ENCODE peak calls at places on chromosome 1, in five cellular contexts. N, T, B, Q and E are unnamed samples.

GRCh38 chr1:18962121-18962721 is 5.7 kb upstream of the IFFO2 start:
- DNase-seq in N (no peak), T (no peak), B (no peak), Q (no peak), E (no peak)

GRCh38 chr1:197557302-197557701 is 218.0 kb downstream of the DENND1B start:
- DNase-seq in N (no peak), T (no peak), B (no peak), Q (no peak), E (no peak)

GRCh38 chr1:230917284-230918135 is 49.2 kb upstream of the C1orf198 start:
- DNase-seq in N (peak; percentile 68), T (peak; percentile 83), B (peak; percentile 78), Q (peak; percentile 84), E (peak; percentile 77)

GRCh38 chr1:47676311-47677054 is 238.6 kb downstream of the FOXD2 start:
- DNase-seq in N (no peak), T (no peak), B (no peak), Q (no peak), E (no peak)

GRCh38 chr1:222114536-222115156 is 372.8 kb upstream of the DUSP10 start:
- DNase-seq in N (no peak), T (no peak), B (no peak), Q (no peak), E (no peak)

GRCh38 chr1:197468581-197469175 is 200.6 kb downstream of the CRB1 start:
- DNase-seq in N (no peak), T (no peak), B (no peak), Q (no peak), E (no peak)

GRCh38 chr1:59638172-59638800 is 176.5 kb upstream of the HOOK1 start:
- DNase-seq in N (no peak), T (no peak), B (no peak), Q (peak; percentile 9), E (peak; percentile 9)

GRCh38 chr1:181050922-181051321 is 17.1 kb downstream of the MR1 start:
- DNase-seq in N (no peak), T (no peak), B (no peak), Q (no peak), E (no peak)

GRCh38 chr1:172638885-172639831 is 19.7 kb upstream of the FASLG start:
- DNase-seq in N (no peak), T (no peak), B (no peak), Q (no peak), E (no peak)

GRCh38 chr1:198125995-198126758 is 30.6 kb upstream of the NEK7 start:
- DNase-seq in N (no peak), T (no peak), B (no peak), Q (no peak), E (no peak)

GRCh38 chr1:104468282-104468681 is 718.6 kb downstream of the AMY1C start:
- DNase-seq in N (no peak), T (no peak), B (no peak), Q (no peak), E (no peak)

GRCh38 chr1:241637604-241638003 is 2.6 kb downstream of the CHML start:
- DNase-seq in N (no peak), T (no peak), B (no peak), Q (no peak), E (no peak)

GRCh38 chr1:185696419-185697150 is 37.6 kb upstream of the HMCN1 start:
- DNase-seq in N (peak; percentile 75), T (no peak), B (peak; percentile 57), Q (no peak), E (no peak)

GRCh38 chr1:181630398-181630797 is 147.1 kb downstream of the CACNA1E start:
- DNase-seq in N (no peak), T (no peak), B (no peak), Q (no peak), E (no peak)

GRCh38 chr1:32339363-32339978 is 3.4 kb upstream of the MARCKSL1 start:
- DNase-seq in N (no peak), T (no peak), B (no peak), Q (no peak), E (no peak)

GRCh38 chr1:12478612-12478985 is 139.4 kb downstream of the DHRS3 start:
- DNase-seq in N (no peak), T (peak; percentile 42), B (no peak), Q (no peak), E (peak; percentile 14)

GRCh38 chr1:172180886-172181285 is 239.6 kb upstream of the C1orf105 start:
- DNase-seq in N (no peak), T (no peak), B (no peak), Q (no peak), E (no peak)

GRCh38 chr1:27099154-27099903 is 55.6 kb downstream of the SLC9A1 start:
- DNase-seq in N (no peak), T (no peak), B (peak; percentile 64), Q (no peak), E (no peak)

GRCh38 chr1:204123376-204123775 is 28.5 kb downstream of the ETNK2 start:
- DNase-seq in N (no peak), T (peak; percentile 62), B (no peak), Q (no peak), E (peak; percentile 54)

GRCh38 chr1:201190005-201190404 is 619 bp upstream of the IGFN1 start:
- DNase-seq in N (no peak), T (no peak), B (no peak), Q (no peak), E (no peak)

GRCh38 chr1:61140778-61141177 is 58.4 kb downstream of the NFIA start:
- DNase-seq in N (no peak), T (no peak), B (no peak), Q (no peak), E (no peak)

GRCh38 chr1:231383159-231383855 is 38.8 kb downstream of the EGLN1 start:
- DNase-seq in N (no peak), T (no peak), B (no peak), Q (no peak), E (no peak)

GRCh38 chr1:90201467-90202358 is 206.8 kb downstream of the ZNF326 start:
- DNase-seq in N (no peak), T (no peak), B (no peak), Q (no peak), E (no peak)

GRCh38 chr1:2049225-2049516 is 1.0 kb upstream of the PRKCZ start:
- DNase-seq in N (no peak), T (no peak), B (no peak), Q (no peak), E (no peak)

GRCh38 chr1:2990376-2991115 is 30.7 kb upstream of the ACTRT2 start:
- DNase-seq in N (no peak), T (no peak), B (no peak), Q (no peak), E (no peak)

GRCh38 chr1:39103321-39104157 is 77.4 kb downstream of the NDUFS5 start:
- DNase-seq in N (no peak), T (no peak), B (no peak), Q (no peak), E (no peak)

GRCh38 chr1:41917835-41918449 is 780 bp downstream of the HIVEP3 start:
- DNase-seq in N (peak; percentile 98), T (peak; percentile 52), B (peak; percentile 53), Q (peak; percentile 59), E (peak; percentile 44)